ENCODE peak calls at places on chromosomes 2 and 18, in nine cellular contexts. C is lung microvascular endothelial cell; A is right cardiac atrium; M is dorsolateral prefrontal cortex; U is activated CD4-positive, alpha-beta T cell treated with anti-CD3 and anti-CD28 coated beads, Interleukin-2, amount 10 ng/mL, durations not matched to agents 7 days and 5 days; T is C1 segment of cervical spinal cord; I is stomach; S is MM.1S; X is GM13976. L is an unnamed sample.

GRCh38 chr2:238101891-238102841 is 2.0 kb downstream of the ESPNL start:
- DNase-seq in U (no peak), I (peak; percentile 24), C (no peak), A (peak; percentile 31), S (no peak), X (no peak), M (peak; percentile 11), T (no peak), L (no peak)

GRCh38 chr2:120452945-120453634 is 107.2 kb downstream of the INHBB start:
- DNase-seq in S (no peak), C (no peak), M (no peak), X (no peak), U (no peak), I (no peak), T (no peak), A (no peak), L (no peak)

GRCh38 chr2:70785137-70785911 is 5.1 kb downstream of the FIGLA start:
- DNase-seq in S (peak; percentile 59), I (no peak), M (peak; percentile 36), U (peak; percentile 61), T (peak; percentile 15), X (peak; percentile 51), C (peak; percentile 74), A (peak; percentile 52), L (peak; percentile 85)

GRCh38 chr2:10467401-10467800 is 19.3 kb upstream of the ODC1 start:
- DNase-seq in M (no peak), A (no peak), I (no peak), C (peak; percentile 21), S (no peak), U (no peak), X (no peak), T (no peak), L (no peak)

GRCh38 chr2:101135412-101136296 is 15.5 kb downstream of the TBC1D8 start:
- DNase-seq in S (no peak), T (no peak), I (peak; percentile 58), X (no peak), M (no peak), C (no peak), A (no peak), U (no peak), L (no peak)

GRCh38 chr2:99481527-99481926 is 8.3 kb downstream of the REV1 start:
- DNase-seq in A (no peak), U (no peak), M (no peak), C (no peak), X (no peak), S (no peak), T (no peak), I (no peak), L (no peak)

GRCh38 chr18:7616661-7617060 is 49.5 kb downstream of the PTPRM start:
- DNase-seq in I (no peak), C (no peak), X (no peak), U (no peak), M (no peak), A (peak; percentile 83), T (no peak), S (no peak), L (no peak)

GRCh38 chr2:37324536-37324785 is 172 bp downstream of the PRKD3 start:
- DNase-seq in U (peak; percentile 70), A (peak; percentile 95), C (no peak), T (no peak), X (no peak), S (peak; percentile 82), M (peak; percentile 58), I (no peak), L (peak; percentile 63)

GRCh38 chr2:101993772-101994171 is 2.0 kb downstream of the IL1R2 start:
- DNase-seq in S (no peak), A (no peak), X (no peak), U (no peak), M (no peak), I (no peak), T (no peak), C (no peak), L (no peak)

L was measured in LHCN-M2.